ENCODE peak calls at places on chromosomes 6 and 20, in four cellular contexts. One of them, this sample, is unnamed.

GRCh38 chr6:150452642-150453243 is 83.9 kb downstream of the IYD start:
- ATAC-seq in heart left ventricle: peak; percentile 97
- ATAC-seq in activated T-cell treated with anti-CD3 and anti-CD28 coated beads, Interleukin-2, amount 50 U/mL, for 72 hours: no peak
- ATAC-seq in PC-3: no peak
- ATAC-seq in this sample: no peak

GRCh38 chr20:10291564-10292240 is 73.1 kb downstream of the SNAP25 start:
- ATAC-seq in heart left ventricle: no peak
- ATAC-seq in activated T-cell treated with anti-CD3 and anti-CD28 coated beads, Interleukin-2, amount 50 U/mL, for 72 hours: no peak
- ATAC-seq in PC-3: no peak
- ATAC-seq in this sample: no peak

GRCh38 chr6:121436172-121436965 is 923 bp downstream of the GJA1 start:
- ATAC-seq in heart left ventricle: peak; percentile 24
- ATAC-seq in activated T-cell treated with anti-CD3 and anti-CD28 coated beads, Interleukin-2, amount 50 U/mL, for 72 hours: no peak
- ATAC-seq in PC-3: no peak
- ATAC-seq in this sample: no peak

GRCh38 chr6:14734416-14735340 is 511.2 kb upstream of the JARID2 start:
- ATAC-seq in heart left ventricle: peak; percentile 35
- ATAC-seq in activated T-cell treated with anti-CD3 and anti-CD28 coated beads, Interleukin-2, amount 50 U/mL, for 72 hours: peak; percentile 57
- ATAC-seq in PC-3: peak; percentile 48
- ATAC-seq in this sample: peak; percentile 51

GRCh38 chr6:92180090-92180489 is 1239.3 kb downstream of the EPHA7 start:
- ATAC-seq in heart left ventricle: peak; percentile 32
- ATAC-seq in activated T-cell treated with anti-CD3 and anti-CD28 coated beads, Interleukin-2, amount 50 U/mL, for 72 hours: no peak
- ATAC-seq in PC-3: no peak
- ATAC-seq in this sample: no peak

GRCh38 chr20:62321521-62321948 is 18.7 kb downstream of the ADRM1 start:
- ATAC-seq in heart left ventricle: peak; percentile 43
- ATAC-seq in activated T-cell treated with anti-CD3 and anti-CD28 coated beads, Interleukin-2, amount 50 U/mL, for 72 hours: peak; percentile 49
- ATAC-seq in PC-3: peak; percentile 35
- ATAC-seq in this sample: peak; percentile 40

GRCh38 chr6:132726608-132726975 is 12.7 kb upstream of the VNN1 start:
- ATAC-seq in heart left ventricle: no peak
- ATAC-seq in activated T-cell treated with anti-CD3 and anti-CD28 coated beads, Interleukin-2, amount 50 U/mL, for 72 hours: no peak
- ATAC-seq in PC-3: no peak
- ATAC-seq in this sample: no peak

GRCh38 chr6:75611702-75612375 is 10.2 kb downstream of the SENP6 start:
- ATAC-seq in heart left ventricle: no peak
- ATAC-seq in activated T-cell treated with anti-CD3 and anti-CD28 coated beads, Interleukin-2, amount 50 U/mL, for 72 hours: peak; percentile 96
- ATAC-seq in PC-3: no peak
- ATAC-seq in this sample: peak; percentile 92

GRCh38 chr20:42906120-42906519 is 283.6 kb downstream of the PTPRT start:
- ATAC-seq in heart left ventricle: no peak
- ATAC-seq in activated T-cell treated with anti-CD3 and anti-CD28 coated beads, Interleukin-2, amount 50 U/mL, for 72 hours: no peak
- ATAC-seq in PC-3: no peak
- ATAC-seq in this sample: no peak

GRCh38 chr6:57305754-57306153 is 11.7 kb upstream of the PRIM2 start:
- ATAC-seq in heart left ventricle: no peak
- ATAC-seq in activated T-cell treated with anti-CD3 and anti-CD28 coated beads, Interleukin-2, amount 50 U/mL, for 72 hours: no peak
- ATAC-seq in PC-3: peak; percentile 67
- ATAC-seq in this sample: no peak

GRCh38 chr6:84357631-84358030 is 130.2 kb upstream of the CEP162 start:
- ATAC-seq in heart left ventricle: no peak
- ATAC-seq in activated T-cell treated with anti-CD3 and anti-CD28 coated beads, Interleukin-2, amount 50 U/mL, for 72 hours: no peak
- ATAC-seq in PC-3: no peak
- ATAC-seq in this sample: no peak

GRCh38 chr20:63543733-63544132 is 3.8 kb downstream of the SRMS start:
- ATAC-seq in heart left ventricle: no peak
- ATAC-seq in activated T-cell treated with anti-CD3 and anti-CD28 coated beads, Interleukin-2, amount 50 U/mL, for 72 hours: no peak
- ATAC-seq in PC-3: no peak
- ATAC-seq in this sample: no peak

GRCh38 chr6:36347635-36348034 is 10.9 kb upstream of the BNIP5 start:
- ATAC-seq in heart left ventricle: no peak
- ATAC-seq in activated T-cell treated with anti-CD3 and anti-CD28 coated beads, Interleukin-2, amount 50 U/mL, for 72 hours: no peak
- ATAC-seq in PC-3: no peak
- ATAC-seq in this sample: no peak

GRCh38 chr6:83884523-83884922 is 25.0 kb downstream of the CYB5R4 start:
- ATAC-seq in heart left ventricle: peak; percentile 50
- ATAC-seq in activated T-cell treated with anti-CD3 and anti-CD28 coated beads, Interleukin-2, amount 50 U/mL, for 72 hours: peak; percentile 59
- ATAC-seq in PC-3: peak; percentile 78
- ATAC-seq in this sample: peak; percentile 60

GRCh38 chr6:112030206-112030932 is 23.5 kb upstream of the CCN6 start:
- ATAC-seq in heart left ventricle: no peak
- ATAC-seq in activated T-cell treated with anti-CD3 and anti-CD28 coated beads, Interleukin-2, amount 50 U/mL, for 72 hours: no peak
- ATAC-seq in PC-3: no peak
- ATAC-seq in this sample: no peak

GRCh38 chr6:17211101-17211500 is 70.1 kb upstream of the RBM24 start:
- ATAC-seq in heart left ventricle: no peak
- ATAC-seq in activated T-cell treated with anti-CD3 and anti-CD28 coated beads, Interleukin-2, amount 50 U/mL, for 72 hours: no peak
- ATAC-seq in PC-3: no peak
- ATAC-seq in this sample: no peak

GRCh38 chr6:139308936-139309603 is 17.3 kb upstream of the TXLNB start:
- ATAC-seq in heart left ventricle: peak; percentile 65
- ATAC-seq in activated T-cell treated with anti-CD3 and anti-CD28 coated beads, Interleukin-2, amount 50 U/mL, for 72 hours: no peak
- ATAC-seq in PC-3: peak; percentile 64
- ATAC-seq in this sample: no peak

GRCh38 chr6:132115714-132116366 is 164.7 kb upstream of the CCN2 start:
- ATAC-seq in heart left ventricle: peak; percentile 20
- ATAC-seq in activated T-cell treated with anti-CD3 and anti-CD28 coated beads, Interleukin-2, amount 50 U/mL, for 72 hours: no peak
- ATAC-seq in PC-3: no peak
- ATAC-seq in this sample: no peak

GRCh38 chr20:34310481-34311117 is 7.4 kb upstream of the AHCY start:
- ATAC-seq in heart left ventricle: no peak
- ATAC-seq in activated T-cell treated with anti-CD3 and anti-CD28 coated beads, Interleukin-2, amount 50 U/mL, for 72 hours: no peak
- ATAC-seq in PC-3: no peak
- ATAC-seq in this sample: no peak

GRCh38 chr6:44129841-44130322 is 2.5 kb downstream of the TMEM63B start:
- ATAC-seq in heart left ventricle: no peak
- ATAC-seq in activated T-cell treated with anti-CD3 and anti-CD28 coated beads, Interleukin-2, amount 50 U/mL, for 72 hours: no peak
- ATAC-seq in PC-3: no peak
- ATAC-seq in this sample: no peak

GRCh38 chr6:89051725-89052124 is 28.8 kb upstream of the PNRC1 start:
- ATAC-seq in heart left ventricle: no peak
- ATAC-seq in activated T-cell treated with anti-CD3 and anti-CD28 coated beads, Interleukin-2, amount 50 U/mL, for 72 hours: peak; percentile 77
- ATAC-seq in PC-3: no peak
- ATAC-seq in this sample: peak; percentile 80

GRCh38 chr20:50425076-50425475 is 85.1 kb upstream of the PTPN1 start:
- ATAC-seq in heart left ventricle: no peak
- ATAC-seq in activated T-cell treated with anti-CD3 and anti-CD28 coated beads, Interleukin-2, amount 50 U/mL, for 72 hours: no peak
- ATAC-seq in PC-3: no peak
- ATAC-seq in this sample: peak; percentile 46

GRCh38 chr6:55836481-55836880 is 38.9 kb downstream of the BMP5 start:
- ATAC-seq in heart left ventricle: peak; percentile 67
- ATAC-seq in activated T-cell treated with anti-CD3 and anti-CD28 coated beads, Interleukin-2, amount 50 U/mL, for 72 hours: no peak
- ATAC-seq in PC-3: no peak
- ATAC-seq in this sample: no peak

GRCh38 chr6:18513253-18513798 is 126.2 kb downstream of the RNF144B start:
- ATAC-seq in heart left ventricle: no peak
- ATAC-seq in activated T-cell treated with anti-CD3 and anti-CD28 coated beads, Interleukin-2, amount 50 U/mL, for 72 hours: peak; percentile 81
- ATAC-seq in PC-3: no peak
- ATAC-seq in this sample: peak; percentile 64

This sample was measured in activated T-helper 17 cell treated with anti-CD3 and anti-CD28 coated beads, Interleukin-2, amount 50 U/mL, for 72 hours.